ENCODE peak calls at places on chromosomes 1 and 21, in six cellular contexts. H is iPS DF 6.9; N is CD8-positive, alpha-beta T cell; U is posterior vena cava; V is foreskin fibroblast; L is Caki2. M is an unnamed sample.
A peak's percentile ranks its signal among the peaks of the same experiment; 100 is the strongest.

GRCh38 chr1:51636765-51637522 is 20.1 kb downstream of the OSBPL9 start:
- DNase-seq in H (no peak), N (no peak), U (no peak), V (peak; percentile 88), L (peak; percentile 90), M (peak; percentile 70)

GRCh38 chr1:50060279-50060678 is 36.5 kb upstream of the AGBL4 start:
- DNase-seq in H (no peak), N (no peak), U (no peak), V (peak; percentile 1), L (peak; percentile 16), M (no peak)

GRCh38 chr1:149986486-149987296 is 23.8 kb downstream of the OTUD7B start:
- DNase-seq in H (no peak), N (no peak), U (no peak), V (peak; percentile 80), L (peak; percentile 51), M (no peak)

GRCh38 chr1:61285371-61285885 is 203.1 kb downstream of the NFIA start:
- DNase-seq in H (no peak), N (no peak), U (no peak), V (no peak), L (no peak), M (no peak)

GRCh38 chr21:31182231-31183129 is 144.2 kb upstream of the KRTAP19-8 start:
- DNase-seq in H (no peak), N (peak; percentile 78), U (no peak), V (no peak), L (no peak), M (no peak)

GRCh38 chr1:20785907-20786309 is 1.2 kb downstream of the HP1BP3 start:
- DNase-seq in H (no peak), N (no peak), U (no peak), V (peak; percentile 36), L (no peak), M (no peak)

GRCh38 chr1:236552901-236553300 is 29.1 kb downstream of the LGALS8 start:
- DNase-seq in H (no peak), N (no peak), U (no peak), V (peak; percentile 10), L (no peak), M (no peak)

GRCh38 chr1:59481915-59482505 is 185.1 kb downstream of the FGGY start:
- DNase-seq in H (no peak), N (no peak), U (no peak), V (peak; percentile 60), L (no peak), M (no peak)

GRCh38 chr1:230105754-230106625 is 39.0 kb downstream of the GALNT2 start:
- DNase-seq in H (no peak), N (no peak), U (no peak), V (peak; percentile 81), L (peak; percentile 85), M (no peak)

GRCh38 chr1:37274896-37275631 is 199.3 kb upstream of the ZC3H12A start:
- DNase-seq in H (no peak), N (no peak), U (no peak), V (no peak), L (no peak), M (no peak)

GRCh38 chr1:106232128-106232527 is 824.3 kb upstream of the PRMT6 start:
- DNase-seq in H (no peak), N (no peak), U (no peak), V (no peak), L (no peak), M (no peak)

GRCh38 chr1:106978477-106979322 is 77.8 kb upstream of the PRMT6 start:
- DNase-seq in H (no peak), N (no peak), U (no peak), V (peak; percentile 75), L (no peak), M (no peak)

GRCh38 chr21:15669247-15669646 is 60.5 kb upstream of the USP25 start:
- DNase-seq in H (no peak), N (no peak), U (no peak), V (peak; percentile 65), L (no peak), M (no peak)

GRCh38 chr1:207067695-207068094 is 14.6 kb downstream of the PFKFB2 start:
- DNase-seq in H (no peak), N (no peak), U (no peak), V (no peak), L (no peak), M (no peak)

GRCh38 chr1:196545239-196545638 is 63.0 kb downstream of the KCNT2 start:
- DNase-seq in H (no peak), N (no peak), U (no peak), V (no peak), L (no peak), M (no peak)

GRCh38 chr1:201702936-201703335 is 126.0 kb upstream of the IPO9 start:
- DNase-seq in H (no peak), N (no peak), U (no peak), V (peak; percentile 55), L (peak; percentile 82), M (peak; percentile 74)

M was measured in sigmoid colon.